ENCODE peak calls at places on chromosomes 7 and 10, in eight cellular contexts. One of them, this sample, is unnamed. For H3K27me3, the result is how much of the 10 kb centered on the place peaks cover.

GRCh38 chr7:22394739-22395138 is 37.8 kb upstream of the RAPGEF5 start:
- DNase-seq in pancreas: no peak
- DNase-seq in ascending aorta: no peak
- DNase-seq in colonic mucosa: no peak
- DNase-seq in ovary: no peak
- DNase-seq in cardiac muscle cell: no peak
- DNase-seq in K562: no peak
- DNase-seq in mammary epithelial cell: no peak
- DNase-seq in this sample: no peak

GRCh38 chr7:53350241-53350640 is 314.8 kb downstream of the POM121L12 start:
- DNase-seq in ovary: no peak
- DNase-seq in K562: peak
- DNase-seq in mammary epithelial cell: no peak
- DNase-seq in ascending aorta: no peak
- DNase-seq in colonic mucosa: peak
- DNase-seq in pancreas: no peak
- DNase-seq in cardiac muscle cell: no peak
- DNase-seq in this sample: no peak

GRCh38 chr7:30800785-30801252 is 29.6 kb downstream of the MINDY4 start:
- DNase-seq in mammary epithelial cell: peak
- DNase-seq in ovary: peak
- DNase-seq in K562: peak
- DNase-seq in cardiac muscle cell: peak
- DNase-seq in pancreas: peak
- DNase-seq in colonic mucosa: peak
- DNase-seq in ascending aorta: peak
- DNase-seq in this sample: no peak

GRCh38 chr7:99141756-99142726 is 1.9 kb downstream of the SMURF1 start:
- DNase-seq in colonic mucosa: peak
- DNase-seq in K562: peak
- DNase-seq in mammary epithelial cell: peak
- DNase-seq in ovary: peak
- DNase-seq in ascending aorta: peak
- DNase-seq in pancreas: peak
- DNase-seq in cardiac muscle cell: peak
- DNase-seq in this sample: no peak

GRCh38 chr10:122127943-122128342 is 139.0 kb downstream of the TACC2 start:
- DNase-seq in cardiac muscle cell: peak
- DNase-seq in ascending aorta: peak
- DNase-seq in ovary: no peak
- DNase-seq in mammary epithelial cell: no peak
- DNase-seq in K562: no peak
- DNase-seq in colonic mucosa: no peak
- DNase-seq in pancreas: no peak
- DNase-seq in this sample: no peak

GRCh38 chr10:110617455-110618162 is 26.5 kb upstream of the RBM20 start:
- DNase-seq in ovary: no peak
- DNase-seq in pancreas: no peak
- DNase-seq in colonic mucosa: no peak
- DNase-seq in mammary epithelial cell: no peak
- DNase-seq in K562: no peak
- DNase-seq in cardiac muscle cell: no peak
- DNase-seq in ascending aorta: no peak
- DNase-seq in this sample: no peak

GRCh38 chr7:101164071-101164840 is 1.1 kb downstream of the VGF start:
- DNase-seq in ovary: no peak
- DNase-seq in mammary epithelial cell: peak
- DNase-seq in ascending aorta: no peak
- DNase-seq in pancreas: no peak
- DNase-seq in K562: peak
- DNase-seq in cardiac muscle cell: peak
- DNase-seq in colonic mucosa: no peak
- DNase-seq in this sample: no peak

GRCh38 chr10:90857635-90858488 is at the start of gene HTR7:
- DNase-seq in ascending aorta: peak
- DNase-seq in mammary epithelial cell: peak
- DNase-seq in colonic mucosa: peak
- DNase-seq in K562: peak
- DNase-seq in cardiac muscle cell: peak
- DNase-seq in pancreas: peak
- DNase-seq in ovary: peak
- DNase-seq in this sample: no peak

GRCh38 chr10:74067373-74068370 is 69.8 kb downstream of the VCL start:
- DNase-seq in ascending aorta: no peak
- DNase-seq in K562: no peak
- DNase-seq in cardiac muscle cell: peak
- DNase-seq in mammary epithelial cell: no peak
- DNase-seq in ovary: no peak
- DNase-seq in pancreas: no peak
- DNase-seq in colonic mucosa: no peak
- DNase-seq in this sample: no peak

GRCh38 chr10:96266118-96266770 is 5.1 kb downstream of the BLNK start:
- DNase-seq in K562: no peak
- DNase-seq in ovary: no peak
- DNase-seq in ascending aorta: no peak
- DNase-seq in pancreas: no peak
- DNase-seq in mammary epithelial cell: no peak
- DNase-seq in colonic mucosa: no peak
- DNase-seq in cardiac muscle cell: no peak
- DNase-seq in this sample: no peak

GRCh38 chr10:97399843-97400545 is 1.1 kb downstream of the RRP12 start:
- DNase-seq in pancreas: peak
- DNase-seq in K562: peak
- DNase-seq in ascending aorta: no peak
- DNase-seq in cardiac muscle cell: peak
- DNase-seq in colonic mucosa: peak
- DNase-seq in ovary: no peak
- DNase-seq in mammary epithelial cell: peak
- DNase-seq in this sample: no peak

GRCh38 chr10:79434816-79435215 is 10.6 kb downstream of the ZCCHC24 start:
- DNase-seq in ovary: peak
- DNase-seq in pancreas: no peak
- DNase-seq in ascending aorta: no peak
- DNase-seq in colonic mucosa: no peak
- DNase-seq in cardiac muscle cell: peak
- DNase-seq in K562: peak
- DNase-seq in mammary epithelial cell: peak
- DNase-seq in this sample: no peak

GRCh38 chr10:14712991-14713422 is 61.7 kb downstream of the FAM107B start:
- DNase-seq in K562: no peak
- DNase-seq in mammary epithelial cell: no peak
- DNase-seq in pancreas: no peak
- DNase-seq in ascending aorta: no peak
- DNase-seq in cardiac muscle cell: peak
- DNase-seq in colonic mucosa: no peak
- DNase-seq in ovary: no peak
- DNase-seq in this sample: no peak

GRCh38 chr7:103106336-103107070 is 31.6 kb downstream of the ARMC10 start:
- DNase-seq in cardiac muscle cell: peak
- DNase-seq in ascending aorta: no peak
- DNase-seq in ovary: peak
- DNase-seq in mammary epithelial cell: no peak
- DNase-seq in colonic mucosa: no peak
- DNase-seq in K562: no peak
- DNase-seq in pancreas: no peak
- DNase-seq in this sample: no peak

GRCh38 chr7:83111391-83111790 is 51.3 kb downstream of the PCLO start:
- DNase-seq in K562: no peak
- DNase-seq in ascending aorta: no peak
- DNase-seq in cardiac muscle cell: no peak
- DNase-seq in mammary epithelial cell: no peak
- DNase-seq in colonic mucosa: no peak
- DNase-seq in ovary: no peak
- DNase-seq in pancreas: no peak
- DNase-seq in this sample: no peak

GRCh38 chr10:112546474-112546873 is 99.5 kb downstream of the VTI1A start:
- DNase-seq in cardiac muscle cell: no peak
- DNase-seq in pancreas: no peak
- DNase-seq in ovary: no peak
- DNase-seq in ascending aorta: no peak
- DNase-seq in mammary epithelial cell: no peak
- DNase-seq in K562: no peak
- DNase-seq in colonic mucosa: no peak
- DNase-seq in this sample: no peak

GRCh38 chr7:157080111-157080730 is 58.5 kb upstream of the UBE3C start:
- DNase-seq in ascending aorta: peak
- DNase-seq in ovary: no peak
- DNase-seq in pancreas: peak
- DNase-seq in K562: no peak
- DNase-seq in colonic mucosa: no peak
- DNase-seq in mammary epithelial cell: peak
- DNase-seq in cardiac muscle cell: no peak
- DNase-seq in this sample: no peak

GRCh38 chr10:77554996-77555397 is 82.6 kb downstream of the KCNMA1 start:
- DNase-seq in ascending aorta: no peak
- DNase-seq in pancreas: peak
- DNase-seq in ovary: no peak
- DNase-seq in colonic mucosa: no peak
- DNase-seq in mammary epithelial cell: no peak
- DNase-seq in K562: no peak
- DNase-seq in cardiac muscle cell: no peak
- DNase-seq in this sample: no peak

GRCh38 chr10:1297566-1298301 is 241.5 kb downstream of the WDR37 start:
- DNase-seq in K562: no peak
- DNase-seq in pancreas: no peak
- DNase-seq in mammary epithelial cell: no peak
- DNase-seq in ascending aorta: no peak
- DNase-seq in cardiac muscle cell: no peak
- DNase-seq in ovary: no peak
- DNase-seq in colonic mucosa: no peak
- DNase-seq in this sample: no peak
- H3K27me3 ChIP-seq in K562: under half
- H3K27me3 ChIP-seq in pancreas: under half
- H3K27me3 ChIP-seq in mammary epithelial cell: under half
- H3K27me3 ChIP-seq in ascending aorta: under half
- H3K27me3 ChIP-seq in cardiac muscle cell: under half
- H3K27me3 ChIP-seq in ovary: under half
- H3K27me3 ChIP-seq in colonic mucosa: under half
- H3K27me3 ChIP-seq in this sample: under half

DNA sequence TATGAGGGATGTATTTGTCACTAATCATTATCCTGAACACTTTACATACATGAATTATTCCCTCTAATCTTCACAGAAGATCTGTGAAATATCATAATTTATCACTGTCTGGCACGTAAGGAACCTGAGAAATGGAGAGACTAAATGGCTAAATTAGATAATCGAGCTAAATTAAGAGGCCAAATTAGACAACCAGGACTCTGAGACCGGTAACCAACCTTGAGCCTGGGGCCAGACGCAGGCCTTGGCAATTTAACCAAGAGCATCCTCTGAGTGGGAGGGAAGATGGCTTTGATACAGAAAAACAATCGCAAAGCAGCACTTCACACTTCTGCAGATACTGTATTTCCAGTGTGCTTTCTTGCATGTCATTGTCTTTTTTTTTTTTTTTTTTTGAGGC is 21.4 kb downstream of the SVOPL start:
- DNase-seq in ascending aorta: no peak
- DNase-seq in K562: no peak
- DNase-seq in mammary epithelial cell: no peak
- DNase-seq in cardiac muscle cell: no peak
- DNase-seq in colonic mucosa: no peak
- DNase-seq in pancreas: no peak
- DNase-seq in ovary: no peak
- DNase-seq in this sample: no peak
- TF ChIP-seq CTCF in ascending aorta: no peak
- TF ChIP-seq CTCF in K562: no peak
- TF ChIP-seq CTCF in mammary epithelial cell: no peak
- TF ChIP-seq CTCF in cardiac muscle cell: no peak
- TF ChIP-seq CTCF in colonic mucosa: no peak
- TF ChIP-seq CTCF in pancreas: no peak
- TF ChIP-seq CTCF in ovary: no peak
- TF ChIP-seq CTCF in this sample: no peak

DNA sequence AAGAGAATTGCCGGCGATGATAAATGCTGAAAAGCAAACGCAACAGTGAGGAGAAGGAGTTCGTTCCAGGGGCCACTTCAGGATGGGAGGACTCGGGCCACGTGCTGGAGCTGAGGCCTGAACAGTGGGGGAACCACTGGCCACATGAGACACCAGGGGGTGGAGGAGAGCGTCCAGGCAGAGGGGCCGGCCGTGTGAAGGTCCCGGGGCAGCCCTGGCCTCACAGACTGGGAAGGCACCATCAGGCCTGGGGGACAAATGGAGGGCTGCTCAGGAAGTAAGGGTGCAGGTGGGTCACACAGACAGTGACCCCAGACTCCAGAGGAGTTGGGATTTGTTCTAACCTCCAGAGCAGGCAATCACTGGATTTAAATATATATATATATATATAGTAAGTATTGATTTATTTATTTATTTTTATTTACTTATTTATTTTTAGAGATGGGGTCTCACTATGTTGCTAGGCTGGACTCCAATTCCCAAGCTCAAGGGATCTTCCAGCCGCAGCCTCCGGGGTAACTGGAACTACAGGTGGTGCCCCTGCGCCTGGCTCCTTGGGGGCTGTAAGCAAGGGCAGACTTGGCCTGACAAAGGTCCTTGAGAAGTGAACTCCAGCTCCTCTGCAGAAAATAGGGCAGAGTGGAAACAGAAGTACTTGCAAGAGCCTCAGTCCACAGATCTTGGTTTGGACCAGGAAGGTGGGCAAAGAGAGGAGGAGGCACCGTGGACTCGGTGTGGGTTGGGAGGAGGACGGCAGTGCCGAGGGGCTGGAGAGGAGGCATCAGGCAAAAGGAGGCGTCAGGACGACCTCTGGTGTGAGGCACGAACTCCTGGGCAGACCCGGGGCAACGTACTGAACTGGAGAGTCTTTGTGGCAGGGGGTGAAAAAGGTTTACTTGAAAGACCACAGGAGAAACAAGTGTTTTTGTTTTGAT is 57.3 kb downstream of the TCERG1L start:
- DNase-seq in colonic mucosa: no peak
- DNase-seq in mammary epithelial cell: no peak
- DNase-seq in K562: no peak
- DNase-seq in ovary: no peak
- DNase-seq in ascending aorta: no peak
- DNase-seq in cardiac muscle cell: no peak
- DNase-seq in pancreas: no peak
- DNase-seq in this sample: no peak
- H3K27me3 ChIP-seq in colonic mucosa: under half
- H3K27me3 ChIP-seq in mammary epithelial cell: under half
- H3K27me3 ChIP-seq in K562: under half
- H3K27me3 ChIP-seq in ovary: under half
- H3K27me3 ChIP-seq in ascending aorta: under half
- H3K27me3 ChIP-seq in cardiac muscle cell: under half
- H3K27me3 ChIP-seq in pancreas: under half
- H3K27me3 ChIP-seq in this sample: under half

DNA sequence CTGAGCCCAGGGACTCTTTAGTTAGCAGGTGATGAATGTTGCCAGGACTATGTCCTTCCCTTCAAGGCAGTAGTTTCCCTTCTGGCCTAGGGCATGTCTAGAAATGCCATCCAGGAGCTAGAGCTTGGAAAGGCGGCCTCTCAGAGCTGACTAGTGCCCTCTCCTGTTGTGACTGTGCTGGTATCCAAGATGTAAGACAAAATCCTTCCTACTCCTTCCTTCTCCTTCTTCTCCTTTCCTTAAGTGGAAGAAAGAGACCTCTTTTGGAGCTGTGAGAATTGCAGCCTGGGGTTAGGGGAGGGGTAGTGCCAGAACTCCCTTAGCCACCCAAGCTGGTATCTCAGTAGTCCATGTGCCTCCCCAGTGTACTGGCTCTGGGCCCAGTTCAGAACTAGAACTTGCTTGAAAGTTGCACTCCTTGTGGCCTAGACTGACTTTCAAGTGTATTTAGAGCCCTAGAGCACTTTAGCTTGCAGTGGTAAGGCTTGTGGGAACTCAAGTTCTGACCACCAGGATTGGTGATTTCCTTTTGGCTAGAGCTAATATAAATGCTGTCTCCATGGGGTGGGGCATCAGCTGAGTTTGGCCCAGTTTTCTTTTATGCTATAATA is 118.8 kb downstream of the NPSR1 start:
- DNase-seq in mammary epithelial cell: no peak
- DNase-seq in ovary: no peak
- DNase-seq in cardiac muscle cell: no peak
- DNase-seq in ascending aorta: no peak
- DNase-seq in pancreas: no peak
- DNase-seq in colonic mucosa: no peak
- DNase-seq in K562: no peak
- DNase-seq in this sample: no peak
- TF ChIP-seq CTCF in mammary epithelial cell: no peak
- TF ChIP-seq CTCF in ovary: no peak
- TF ChIP-seq CTCF in cardiac muscle cell: no peak
- TF ChIP-seq CTCF in ascending aorta: no peak
- TF ChIP-seq CTCF in pancreas: no peak
- TF ChIP-seq CTCF in colonic mucosa: no peak
- TF ChIP-seq CTCF in K562: no peak
- TF ChIP-seq CTCF in this sample: no peak

This sample was measured in esophagus squamous epithelium.